ENCODE peak calls at places on chromosome X, in four cellular contexts. S is aorta, F is HCT116, L is adrenal gland. A is an unnamed sample.

GRCh38 chrX:41480508-41481260 is 33.5 kb downstream of the NYX start:
- DNase-seq in S (no peak), F (no peak), L (no peak), A (no peak)

GRCh38 chrX:17527135-17527701 is 152.2 kb downstream of the NHS start:
- DNase-seq in F (no peak), S (peak; percentile 78), L (peak; percentile 81), A (peak; percentile 76)

GRCh38 chrX:127578395-127578794 is 473.8 kb downstream of the ACTRT1 start:
- DNase-seq in S (no peak), F (no peak), L (no peak), A (no peak)

GRCh38 chrX:71992711-71993110 is 82.1 kb downstream of the NHSL2 start:
- DNase-seq in L (no peak), S (no peak), F (no peak), A (no peak)

GRCh38 chrX:151977009-151977408 is 2.5 kb upstream of the GABRE start:
- DNase-seq in L (no peak), S (no peak), F (no peak), A (no peak)

GRCh38 chrX:12701625-12702024 is 89.6 kb upstream of the PRPS2 start:
- DNase-seq in F (peak; percentile 62), L (no peak), S (no peak), A (peak; percentile 23)

GRCh38 chrX:152108527-152108926 is 29.9 kb downstream of the MAGEA10 start:
- DNase-seq in S (no peak), L (no peak), F (no peak), A (no peak)

GRCh38 chrX:74925210-74926088 is at the start of gene NEXMIF:
- DNase-seq in S (peak; percentile 47), L (peak; percentile 26), F (no peak), A (peak; percentile 52)

GRCh38 chrX:12802741-12803140 is 11.5 kb downstream of the PRPS2 start:
- DNase-seq in F (no peak), L (no peak), S (no peak), A (no peak)

GRCh38 chrX:103918050-103918449 is 44.4 kb upstream of the TMSB15B start:
- DNase-seq in S (peak; percentile 58), F (peak; percentile 50), L (peak; percentile 22), A (peak; percentile 50)

GRCh38 chrX:97597954-97598353 is 714.2 kb downstream of the RPA4 start:
- DNase-seq in L (no peak), F (no peak), S (no peak), A (no peak)

GRCh38 chrX:70635227-70635626 is 190.6 kb downstream of the DLG3 start:
- DNase-seq in S (no peak), F (no peak), L (no peak), A (no peak)

GRCh38 chrX:17375631-17376380 is 806 bp downstream of the NHS start:
- DNase-seq in S (peak; percentile 52), L (peak; percentile 42), F (no peak), A (peak; percentile 32)

GRCh38 chrX:98398542-98398941 is 1514.8 kb downstream of the RPA4 start:
- DNase-seq in F (no peak), S (no peak), L (no peak), A (no peak)

GRCh38 chrX:15874672-15875071 is 20.1 kb upstream of the AP1S2 start:
- DNase-seq in S (no peak), L (no peak), F (no peak), A (no peak)

GRCh38 chrX:72467171-72467570 is 105.5 kb downstream of the HDAC8 start:
- DNase-seq in F (no peak), S (no peak), L (no peak), A (no peak)

GRCh38 chrX:17860811-17861495 is at the start of gene RAI2:
- DNase-seq in F (no peak), S (peak; percentile 53), L (peak; percentile 41), A (peak; percentile 78)

GRCh38 chrX:45765726-45766125 is 565.0 kb upstream of the DIPK2B start:
- DNase-seq in F (no peak), L (no peak), S (no peak), A (no peak)

GRCh38 chrX:64842492-64842891 is 133.8 kb downstream of the ZC4H2 start:
- DNase-seq in S (no peak), F (no peak), L (no peak), A (no peak)

GRCh38 chrX:39814391-39814790 is 283.4 kb downstream of the BCOR start:
- DNase-seq in S (no peak), L (no peak), F (peak; percentile 15), A (peak; percentile 65)

GRCh38 chrX:97158270-97158669 is 274.6 kb downstream of the RPA4 start:
- DNase-seq in L (no peak), F (no peak), S (no peak), A (no peak)

GRCh38 chrX:37454537-37455285 is 105.5 kb downstream of the PRRG1 start:
- DNase-seq in L (no peak), S (no peak), F (peak; percentile 73), A (no peak)

GRCh38 chrX:76148753-76149152 is 24.1 kb upstream of the PBDC1 start:
- DNase-seq in L (peak; percentile 37), S (peak; percentile 52), F (no peak), A (no peak)

GRCh38 chrX:104253567-104254441 is 929 bp downstream of the ESX1 start:
- DNase-seq in L (no peak), S (no peak), F (no peak), A (no peak)

GRCh38 chrX:74788545-74789086 is 136.6 kb downstream of the NEXMIF start:
- DNase-seq in L (no peak), S (no peak), F (no peak), A (no peak)

DNA sequence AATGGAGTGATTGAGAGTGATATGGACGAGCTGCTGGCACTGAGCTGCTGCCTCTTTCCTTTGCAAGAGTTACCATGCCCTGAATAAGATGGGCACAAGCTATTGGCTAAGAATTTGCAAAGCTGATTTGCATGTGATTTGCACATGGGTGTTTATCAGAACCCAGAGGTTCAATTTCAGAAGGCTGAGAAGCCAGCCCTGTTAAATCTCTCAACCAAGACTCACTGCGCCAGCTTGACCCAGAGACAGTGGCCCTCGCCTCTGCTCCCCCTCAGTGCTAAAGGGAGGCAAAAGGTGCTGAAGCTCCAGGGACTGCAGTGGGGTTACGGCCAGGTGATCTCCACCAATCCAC is 701 bp downstream of the ARHGAP4 start:
- DNase-seq in F (no peak), L (no peak), S (no peak), A (no peak)
- H3K4me1 ChIP-seq in F (peaks cover 43% of the 10 kb centered on the region), L (peaks cover 13% of the 10 kb centered on the region), S (no peaks in the 10 kb centered on the region), A (peaks cover 7% of the 10 kb centered on the region)

DNA sequence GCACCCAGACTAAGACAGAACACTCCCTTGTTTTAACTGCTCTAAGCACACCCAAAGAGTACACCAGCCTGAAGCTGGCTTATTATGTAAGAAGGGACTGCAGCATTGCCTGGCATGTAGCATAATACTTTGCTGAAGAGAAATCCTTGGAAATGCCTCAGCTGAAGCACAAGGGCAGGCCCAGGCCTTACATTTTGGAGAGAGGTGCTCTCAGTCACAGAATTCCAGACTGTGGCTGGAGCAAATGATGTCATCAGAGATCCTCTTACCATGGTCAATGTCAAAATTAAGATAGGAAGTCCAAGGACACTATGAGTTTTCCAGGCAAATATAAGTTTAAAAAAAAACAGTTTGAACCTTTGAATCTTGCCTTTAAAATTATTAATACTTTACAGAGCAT is 14.8 kb downstream of the ARHGEF6 start:
- DNase-seq in S (no peak), L (peak; percentile 26), F (no peak), A (no peak)
- H3K27ac ChIP-seq in S (no peak overlapping the region), L (peak overlapping the region; percentile 61), F (no peak overlapping the region), A (peak overlapping the region; percentile 78)

GRCh38 chrX:109911046-109911445 is 91.9 kb upstream of the TMEM164 start:
- DNase-seq in L (no peak), F (no peak), S (no peak), A (no peak)

GRCh38 chrX:109918753-109919152 is 84.2 kb upstream of the TMEM164 start:
- DNase-seq in S (no peak), L (no peak), F (no peak), A (no peak)

GRCh38 chrX:109914114-109914849 is 88.6 kb upstream of the TMEM164 start:
- DNase-seq in S (no peak), L (no peak), F (no peak), A (no peak)
- H3K4me3 ChIP-seq in S (no peak overlapping the region), L (no peak overlapping the region), F (no peak overlapping the region), A (no peak overlapping the region)

GRCh38 chrX:2572740-2573139 is 72.0 kb upstream of the DHRSX start:
- DNase-seq in F (peak; percentile 52), L (no peak), S (no peak), A (no peak)
- H3K4me1 ChIP-seq in F (peaks cover 37% of the 10 kb centered on the region), L (no peaks in the 10 kb centered on the region), S (no peaks in the 10 kb centered on the region), A (no peaks in the 10 kb centered on the region)

GRCh38 chrX:47189906-47190305 is 3.7 kb upstream of the UBA1 start:
- DNase-seq in F (no peak), L (no peak), S (peak; percentile 23), A (peak; percentile 54)

GRCh38 chrX:47191331-47191730 is 2.3 kb upstream of the UBA1 start:
- DNase-seq in F (peak; percentile 13), S (peak; percentile 48), L (no peak), A (peak; percentile 53)

GRCh38 chrX:47193475-47194241 is at the start of gene UBA1:
- DNase-seq in F (peak; percentile 87), L (peak; percentile 97), S (peak; percentile 98), A (peak; percentile 96)

GRCh38 chrX:47191806-47192401 is 1.7 kb upstream of the UBA1 start:
- DNase-seq in S (peak; percentile 46), F (no peak), L (no peak), A (no peak)

DNA sequence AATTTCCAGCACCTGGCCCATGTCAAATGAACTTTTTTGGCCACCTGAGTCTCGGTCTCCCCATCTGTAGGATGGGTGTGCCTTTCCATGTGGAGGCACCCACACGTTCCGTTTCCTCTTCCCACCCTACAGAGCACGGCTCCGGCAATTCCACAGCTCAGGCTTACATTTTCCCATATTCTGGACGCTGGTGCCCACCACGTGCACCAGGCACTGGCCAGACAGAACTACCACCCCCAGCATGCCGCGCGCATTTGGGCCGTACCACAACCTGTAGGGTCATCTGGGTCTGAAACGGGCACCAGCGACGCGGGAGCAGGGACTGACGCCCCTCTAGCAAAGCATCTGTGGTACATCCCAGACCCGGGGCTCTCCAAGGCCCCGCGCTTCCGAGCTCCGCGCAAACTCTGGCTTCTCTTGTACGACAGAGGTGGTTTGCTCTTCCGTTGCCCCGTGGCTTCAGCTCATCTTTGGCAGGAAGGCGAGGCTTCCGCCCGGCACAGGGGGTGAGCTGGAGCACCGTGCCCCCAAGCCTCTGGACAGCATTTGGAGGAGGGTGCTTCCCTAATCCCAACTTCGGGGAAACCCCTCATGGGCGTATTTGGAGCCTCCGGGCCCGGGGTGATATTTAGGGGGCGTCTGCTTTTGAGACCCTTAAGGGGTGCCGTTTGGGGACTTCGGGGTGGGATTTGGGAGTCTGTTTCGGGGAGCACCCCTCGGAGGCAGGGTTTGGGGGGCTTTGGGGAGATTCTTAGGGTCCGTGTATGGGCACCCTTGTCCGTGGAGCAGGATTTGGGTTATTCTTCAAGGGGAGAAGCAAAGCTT is 3.0 kb upstream of the UBA1 start:
- DNase-seq in L (peak; percentile 92), F (peak; percentile 83), S (peak; percentile 91), A (peak; percentile 93)
- H3K27ac ChIP-seq in L (peak overlapping the region; percentile 19), F (peak overlapping the region; percentile 79), S (no peak overlapping the region), A (peak overlapping the region; percentile 48)

A was measured in right cardiac atrium.